ENCODE peak calls at places on chromosomes 12 and 14, in nine cellular contexts. S, V, J, M, L, Q, H, T and K are unnamed samples.

GRCh38 chr14:26021759-26022158 is 576.1 kb downstream of the NOVA1 start:
- DNase-seq in S (no peak), V (no peak), J (no peak), M (no peak), L (no peak), Q (no peak), H (no peak), T (no peak), K (no peak)

GRCh38 chr14:61331992-61332657 is 10.7 kb downstream of the PRKCH start:
- DNase-seq in S (no peak), V (no peak), J (no peak), M (no peak), L (no peak), Q (no peak), H (no peak), T (no peak), K (no peak)

GRCh38 chr14:62269204-62269603 is 507.0 kb downstream of the SNAPC1 start:
- DNase-seq in S (no peak), V (no peak), J (peak; percentile 6), M (no peak), L (no peak), Q (no peak), H (no peak), T (no peak), K (no peak)

GRCh38 chr12:78392918-78393317 is 471.7 kb upstream of the SYT1 start:
- DNase-seq in S (no peak), V (no peak), J (no peak), M (peak; percentile 31), L (peak; percentile 23), Q (peak; percentile 11), H (no peak), T (no peak), K (no peak)

GRCh38 chr12:28611115-28611435 is 420.8 kb downstream of the CCDC91 start:
- DNase-seq in S (no peak), V (no peak), J (peak; percentile 24), M (no peak), L (no peak), Q (no peak), H (no peak), T (no peak), K (no peak)

GRCh38 chr12:128661216-128661550 is 162.6 kb downstream of the SLC15A4 start:
- DNase-seq in S (no peak), V (no peak), J (no peak), M (no peak), L (peak; percentile 43), Q (no peak), H (no peak), T (no peak), K (no peak)

GRCh38 chr12:12072064-12072760 is 1.5 kb downstream of the BCL2L14 start:
- DNase-seq in S (no peak), V (peak; percentile 64), J (no peak), M (no peak), L (peak; percentile 44), Q (no peak), H (no peak), T (peak; percentile 5), K (no peak)

GRCh38 chr14:75257241-75257640 is 21.4 kb upstream of the FOS start:
- DNase-seq in S (no peak), V (no peak), J (no peak), M (no peak), L (no peak), Q (no peak), H (no peak), T (no peak), K (no peak)

GRCh38 chr12:19998968-19999792 is 369.2 kb upstream of the PDE3A start:
- DNase-seq in S (no peak), V (no peak), J (no peak), M (no peak), L (no peak), Q (no peak), H (no peak), T (no peak), K (no peak)

GRCh38 chr12:46385439-46385838 is 12.9 kb upstream of the SLC38A2 start:
- DNase-seq in S (no peak), V (peak; percentile 74), J (peak; percentile 29), M (no peak), L (no peak), Q (no peak), H (no peak), T (no peak), K (no peak)

GRCh38 chr12:131381716-131382430 is 329.0 kb upstream of the SFSWAP start:
- DNase-seq in S (peak; percentile 11), V (no peak), J (no peak), M (no peak), L (no peak), Q (no peak), H (no peak), T (no peak), K (no peak)

GRCh38 chr14:101903111-101903561 is 61.2 kb upstream of the DYNC1H1 start:
- DNase-seq in S (no peak), V (no peak), J (no peak), M (no peak), L (no peak), Q (peak; percentile 70), H (no peak), T (no peak), K (no peak)

GRCh38 chr12:124940143-124940392 is 25.6 kb upstream of the UBC start:
- DNase-seq in S (no peak), V (no peak), J (no peak), M (no peak), L (no peak), Q (no peak), H (no peak), T (no peak), K (no peak)

GRCh38 chr12:94571556-94571955 is 78.8 kb downstream of the TMCC3 start:
- DNase-seq in S (no peak), V (peak; percentile 91), J (peak; percentile 21), M (no peak), L (peak; percentile 40), Q (no peak), H (no peak), T (no peak), K (no peak)

GRCh38 chr12:108828774-108829173 is 28.6 kb downstream of the SSH1 start:
- DNase-seq in S (no peak), V (no peak), J (no peak), M (no peak), L (no peak), Q (no peak), H (no peak), T (no peak), K (no peak)

GRCh38 chr12:97555547-97556200 is 93.1 kb downstream of the RMST start:
- DNase-seq in S (no peak), V (no peak), J (no peak), M (no peak), L (peak; percentile 57), Q (no peak), H (no peak), T (no peak), K (no peak)

GRCh38 chr14:31696378-31696777 is 135.2 kb downstream of the NUBPL start:
- DNase-seq in S (no peak), V (no peak), J (no peak), M (no peak), L (no peak), Q (no peak), H (no peak), T (no peak), K (no peak)

GRCh38 chr12:15861404-15861803 is 20.8 kb upstream of the STRAP start:
- DNase-seq in S (no peak), V (no peak), J (no peak), M (no peak), L (no peak), Q (no peak), H (no peak), T (no peak), K (no peak)

GRCh38 chr12:68317047-68317667 is 15.0 kb downstream of the MDM1 start:
- DNase-seq in S (no peak), V (no peak), J (peak; percentile 68), M (peak; percentile 34), L (peak; percentile 72), Q (no peak), H (no peak), T (peak; percentile 16), K (no peak)

GRCh38 chr12:115451785-115452736 is 768.1 kb upstream of the TBX3 start:
- DNase-seq in S (no peak), V (no peak), J (no peak), M (no peak), L (peak; percentile 81), Q (peak; percentile 47), H (no peak), T (no peak), K (no peak)

GRCh38 chr12:122846622-122847515 is 11.6 kb downstream of the HIP1R start:
- DNase-seq in S (no peak), V (no peak), J (no peak), M (no peak), L (no peak), Q (no peak), H (no peak), T (no peak), K (no peak)

GRCh38 chr14:78022059-78022458 is 148.1 kb upstream of the NRXN3 start:
- DNase-seq in S (no peak), V (no peak), J (peak; percentile 78), M (peak; percentile 72), L (peak; percentile 45), Q (peak; percentile 17), H (no peak), T (no peak), K (peak; percentile 12)

GRCh38 chr12:28189774-28190320 is 409 bp upstream of the CCDC91 start:
- DNase-seq in S (no peak), V (no peak), J (no peak), M (peak; percentile 29), L (peak; percentile 6), Q (no peak), H (no peak), T (no peak), K (no peak)